ENCODE peak calls at places on chromosomes 2 and 18, in ten cellular contexts. Q, K, X, T, S, E, W, J, F and V are unnamed samples.

GRCh38 chr2:233443511-233444183 is 89.4 kb downstream of the DGKD start:
- DNase-seq in Q (peak; percentile 86), K (peak; percentile 91), X (peak; percentile 87), T (no peak), S (peak; percentile 80), E (peak; percentile 88), W (peak; percentile 63), J (peak; percentile 76), F (peak; percentile 88), V (peak; percentile 91)

GRCh38 chr2:47034973-47035609 is 119.5 kb upstream of the MCFD2 start:
- DNase-seq in Q (peak; percentile 75), K (no peak), X (no peak), T (no peak), S (no peak), E (peak; percentile 82), W (no peak), J (no peak), F (no peak), V (peak; percentile 69)

GRCh38 chr2:68734688-68735525 is at the start of gene ARHGAP25:
- DNase-seq in Q (no peak), K (no peak), X (no peak), T (no peak), S (no peak), E (no peak), W (no peak), J (peak; percentile 33), F (no peak), V (no peak)

GRCh38 chr2:31233216-31233615 is 736 bp upstream of the EHD3 start:
- DNase-seq in Q (no peak), K (no peak), X (no peak), T (no peak), S (no peak), E (no peak), W (no peak), J (no peak), F (no peak), V (no peak)

GRCh38 chr18:11470941-11471340 is 138.5 kb upstream of the SLC35G4 start:
- DNase-seq in Q (no peak), K (no peak), X (no peak), T (no peak), S (no peak), E (no peak), W (no peak), J (no peak), F (no peak), V (no peak)

GRCh38 chr2:10537522-10538195 is 89.5 kb upstream of the ODC1 start:
- DNase-seq in Q (no peak), K (no peak), X (no peak), T (no peak), S (no peak), E (no peak), W (no peak), J (no peak), F (no peak), V (no peak)

GRCh38 chr2:201957091-201957490 is 76.6 kb upstream of the FZD7 start:
- DNase-seq in Q (no peak), K (no peak), X (no peak), T (no peak), S (no peak), E (no peak), W (no peak), J (no peak), F (no peak), V (no peak)

GRCh38 chr18:35661483-35662146 is 80.1 kb downstream of the GALNT1 start:
- DNase-seq in Q (no peak), K (no peak), X (no peak), T (no peak), S (no peak), E (no peak), W (no peak), J (peak; percentile 26), F (no peak), V (no peak)

GRCh38 chr2:162056796-162057399 is 17.1 kb downstream of the DPP4 start:
- DNase-seq in Q (no peak), K (no peak), X (no peak), T (no peak), S (no peak), E (no peak), W (no peak), J (no peak), F (no peak), V (no peak)

GRCh38 chr18:10379511-10379910 is 74.9 kb upstream of the APCDD1 start:
- DNase-seq in Q (no peak), K (no peak), X (no peak), T (no peak), S (no peak), E (no peak), W (no peak), J (no peak), F (no peak), V (no peak)

GRCh38 chr18:34933880-34934689 is 107.1 kb upstream of the MAPRE2 start:
- DNase-seq in Q (no peak), K (no peak), X (no peak), T (no peak), S (no peak), E (no peak), W (no peak), J (no peak), F (peak; percentile 5), V (no peak)

GRCh38 chr2:190947139-190947538 is 66.5 kb downstream of the GLS start:
- DNase-seq in Q (no peak), K (no peak), X (no peak), T (no peak), S (no peak), E (no peak), W (no peak), J (no peak), F (no peak), V (peak; percentile 59)

GRCh38 chr2:165149439-165149838 is 54.4 kb downstream of the SCN3A start:
- DNase-seq in Q (no peak), K (no peak), X (no peak), T (no peak), S (no peak), E (no peak), W (no peak), J (peak; percentile 94), F (no peak), V (no peak)

GRCh38 chr2:20374919-20375318 is 24.3 kb upstream of the PUM2 start:
- DNase-seq in Q (no peak), K (no peak), X (no peak), T (no peak), S (no peak), E (no peak), W (no peak), J (no peak), F (no peak), V (no peak)

GRCh38 chr2:13572466-13572865 is 855.7 kb downstream of the TRIB2 start:
- DNase-seq in Q (no peak), K (no peak), X (no peak), T (no peak), S (no peak), E (no peak), W (no peak), J (no peak), F (no peak), V (no peak)

GRCh38 chr2:205698556-205699282 is 16.4 kb downstream of the NRP2 start:
- DNase-seq in Q (no peak), K (no peak), X (no peak), T (no peak), S (no peak), E (no peak), W (no peak), J (no peak), F (no peak), V (no peak)
- H3K27ac ChIP-seq in Q (peak overlapping the region; percentile 59), K (peak overlapping the region; percentile 41), X (peak overlapping the region; percentile 84), T (peak overlapping the region; percentile 31), S (no peak overlapping the region), E (peak overlapping the region; percentile 37), W (no peak overlapping the region), J (no peak overlapping the region), F (no peak overlapping the region), V (peak overlapping the region; percentile 96)

GRCh38 chr2:72921866-72922265 is 4.5 kb downstream of the EMX1 start:
- DNase-seq in Q (no peak), K (no peak), X (no peak), T (no peak), S (peak; percentile 1), E (no peak), W (no peak), J (no peak), F (no peak), V (no peak)

GRCh38 chr2:72923833-72924352 is 6.6 kb downstream of the EMX1 start:
- DNase-seq in Q (peak; percentile 64), K (no peak), X (no peak), T (no peak), S (peak; percentile 8), E (no peak), W (no peak), J (no peak), F (no peak), V (peak; percentile 10)

GRCh38 chr2:72920317-72921087 is 3.2 kb downstream of the EMX1 start:
- DNase-seq in Q (no peak), K (peak; percentile 54), X (peak; percentile 59), T (no peak), S (peak; percentile 8), E (no peak), W (no peak), J (no peak), F (no peak), V (peak; percentile 19)

GRCh38 chr2:72919414-72920316 is 2.3 kb downstream of the EMX1 start:
- DNase-seq in Q (no peak), K (peak; percentile 59), X (no peak), T (no peak), S (peak; percentile 4), E (no peak), W (no peak), J (no peak), F (no peak), V (peak; percentile 12)

GRCh38 chr2:72921088-72921851 is 4.0 kb downstream of the EMX1 start:
- DNase-seq in Q (no peak), K (peak; percentile 54), X (no peak), T (no peak), S (peak; percentile 9), E (no peak), W (no peak), J (no peak), F (no peak), V (no peak)
- H3K27ac ChIP-seq in Q (no peak overlapping the region), K (no peak overlapping the region), X (no peak overlapping the region), T (no peak overlapping the region), S (no peak overlapping the region), E (no peak overlapping the region), W (no peak overlapping the region), J (no peak overlapping the region), F (no peak overlapping the region), V (no peak overlapping the region)

DNA sequence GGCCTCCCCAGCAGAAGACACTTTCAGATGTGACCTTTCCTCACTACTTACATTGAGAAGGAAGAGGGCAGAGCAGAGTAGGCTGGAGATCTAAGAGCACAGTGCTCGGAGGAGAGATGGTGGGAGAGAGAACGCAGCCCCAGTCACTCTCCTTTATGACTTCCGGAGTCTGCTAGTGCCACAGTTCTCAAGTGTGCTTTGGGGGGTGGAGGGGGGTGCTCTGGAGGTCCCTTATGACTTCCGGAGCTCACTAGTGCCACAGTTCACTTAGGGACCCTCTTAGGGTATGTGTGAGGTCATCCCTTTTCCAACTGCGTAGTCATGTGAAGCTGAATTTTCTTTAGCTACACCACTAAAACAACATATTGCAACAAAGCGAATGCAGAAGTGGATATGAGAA is 153.7 kb upstream of the KCTD1 start:
- DNase-seq in Q (no peak), K (no peak), X (no peak), T (no peak), S (no peak), E (no peak), W (no peak), J (no peak), F (no peak), V (no peak)
- H3K27ac ChIP-seq in Q (no peak overlapping the region), K (no peak overlapping the region), X (no peak overlapping the region), T (no peak overlapping the region), S (no peak overlapping the region), E (no peak overlapping the region), W (no peak overlapping the region), J (no peak overlapping the region), F (no peak overlapping the region), V (no peak overlapping the region)

GRCh38 chr2:196245746-196246145 is 74.4 kb upstream of the STK17B start:
- DNase-seq in Q (no peak), K (no peak), X (no peak), T (no peak), S (no peak), E (no peak), W (no peak), J (no peak), F (no peak), V (no peak)
- H3K27ac ChIP-seq in Q (no peak overlapping the region), K (no peak overlapping the region), X (peak overlapping the region; percentile 26), T (no peak overlapping the region), S (no peak overlapping the region), E (no peak overlapping the region), W (no peak overlapping the region), J (no peak overlapping the region), F (no peak overlapping the region), V (no peak overlapping the region)